ENCODE peak calls at places on chromosomes 5 and 9, in seven cellular contexts. One of them, this sample, is unnamed.

GRCh38 chr5:93604119-93604963 is 21.3 kb downstream of the NR2F1 start:
- DNase-seq in tibial nerve: no peak
- DNase-seq in T-helper 1 cell: no peak
- DNase-seq in NCI-H524: no peak
- DNase-seq in activated naive CD4-positive, alpha-beta T cell: no peak
- DNase-seq in naive thymus-derived CD8-positive, alpha-beta T cell: no peak
- DNase-seq in posterior vena cava: peak; percentile 88
- DNase-seq in this sample: no peak

GRCh38 chr9:121736964-121737462 is 85.6 kb downstream of the DAB2IP start:
- DNase-seq in NCI-H524: no peak
- DNase-seq in T-helper 1 cell: no peak
- DNase-seq in naive thymus-derived CD8-positive, alpha-beta T cell: no peak
- DNase-seq in posterior vena cava: no peak
- DNase-seq in tibial nerve: peak; percentile 51
- DNase-seq in activated naive CD4-positive, alpha-beta T cell: no peak
- DNase-seq in this sample: peak; percentile 79

GRCh38 chr5:96254980-96255681 is 177.9 kb downstream of the PCSK1 start:
- DNase-seq in posterior vena cava: no peak
- DNase-seq in activated naive CD4-positive, alpha-beta T cell: no peak
- DNase-seq in naive thymus-derived CD8-positive, alpha-beta T cell: no peak
- DNase-seq in NCI-H524: no peak
- DNase-seq in T-helper 1 cell: no peak
- DNase-seq in tibial nerve: no peak
- DNase-seq in this sample: no peak

GRCh38 chr5:586751-587285 is 25.3 kb upstream of the CEP72 start:
- DNase-seq in posterior vena cava: peak; percentile 66
- DNase-seq in activated naive CD4-positive, alpha-beta T cell: no peak
- DNase-seq in NCI-H524: no peak
- DNase-seq in naive thymus-derived CD8-positive, alpha-beta T cell: no peak
- DNase-seq in tibial nerve: no peak
- DNase-seq in T-helper 1 cell: no peak
- DNase-seq in this sample: no peak

GRCh38 chr5:16934123-16934522 is 2.0 kb downstream of the MYO10 start:
- DNase-seq in T-helper 1 cell: no peak
- DNase-seq in posterior vena cava: no peak
- DNase-seq in naive thymus-derived CD8-positive, alpha-beta T cell: no peak
- DNase-seq in activated naive CD4-positive, alpha-beta T cell: no peak
- DNase-seq in tibial nerve: no peak
- DNase-seq in NCI-H524: peak; percentile 57
- DNase-seq in this sample: peak; percentile 94

GRCh38 chr9:614421-614820 is 227.1 kb upstream of the DMRT1 start:
- DNase-seq in tibial nerve: no peak
- DNase-seq in naive thymus-derived CD8-positive, alpha-beta T cell: no peak
- DNase-seq in posterior vena cava: no peak
- DNase-seq in T-helper 1 cell: no peak
- DNase-seq in NCI-H524: no peak
- DNase-seq in activated naive CD4-positive, alpha-beta T cell: no peak
- DNase-seq in this sample: no peak

GRCh38 chr9:5455181-5455580 is 4.8 kb downstream of the CD274 start:
- DNase-seq in posterior vena cava: no peak
- DNase-seq in naive thymus-derived CD8-positive, alpha-beta T cell: no peak
- DNase-seq in activated naive CD4-positive, alpha-beta T cell: no peak
- DNase-seq in NCI-H524: no peak
- DNase-seq in tibial nerve: no peak
- DNase-seq in T-helper 1 cell: no peak
- DNase-seq in this sample: no peak

GRCh38 chr5:167813381-167813780 is 478.1 kb upstream of the WWC1 start:
- DNase-seq in NCI-H524: no peak
- DNase-seq in T-helper 1 cell: no peak
- DNase-seq in tibial nerve: no peak
- DNase-seq in posterior vena cava: no peak
- DNase-seq in naive thymus-derived CD8-positive, alpha-beta T cell: no peak
- DNase-seq in activated naive CD4-positive, alpha-beta T cell: no peak
- DNase-seq in this sample: no peak

GRCh38 chr5:23024470-23024869 is 171.3 kb upstream of the CDH12 start:
- DNase-seq in T-helper 1 cell: no peak
- DNase-seq in activated naive CD4-positive, alpha-beta T cell: no peak
- DNase-seq in tibial nerve: no peak
- DNase-seq in posterior vena cava: no peak
- DNase-seq in naive thymus-derived CD8-positive, alpha-beta T cell: no peak
- DNase-seq in NCI-H524: no peak
- DNase-seq in this sample: no peak

GRCh38 chr9:127970401-127971313 is 10.1 kb downstream of the EEIG1 start:
- DNase-seq in T-helper 1 cell: peak; percentile 59
- DNase-seq in NCI-H524: peak; percentile 28
- DNase-seq in posterior vena cava: no peak
- DNase-seq in tibial nerve: no peak
- DNase-seq in naive thymus-derived CD8-positive, alpha-beta T cell: peak; percentile 58
- DNase-seq in activated naive CD4-positive, alpha-beta T cell: no peak
- DNase-seq in this sample: no peak

GRCh38 chr9:86534572-86535258 is 180.5 kb upstream of the TUT7 start:
- DNase-seq in posterior vena cava: no peak
- DNase-seq in T-helper 1 cell: no peak
- DNase-seq in activated naive CD4-positive, alpha-beta T cell: no peak
- DNase-seq in tibial nerve: no peak
- DNase-seq in naive thymus-derived CD8-positive, alpha-beta T cell: no peak
- DNase-seq in NCI-H524: no peak
- DNase-seq in this sample: no peak

GRCh38 chr9:137308102-137308619 is 6.1 kb upstream of the NRARP start:
- DNase-seq in posterior vena cava: no peak
- DNase-seq in T-helper 1 cell: no peak
- DNase-seq in naive thymus-derived CD8-positive, alpha-beta T cell: no peak
- DNase-seq in NCI-H524: no peak
- DNase-seq in activated naive CD4-positive, alpha-beta T cell: no peak
- DNase-seq in tibial nerve: no peak
- DNase-seq in this sample: no peak

GRCh38 chr9:135038826-135039225 is 48.6 kb upstream of the OLFM1 start:
- DNase-seq in activated naive CD4-positive, alpha-beta T cell: no peak
- DNase-seq in T-helper 1 cell: no peak
- DNase-seq in naive thymus-derived CD8-positive, alpha-beta T cell: no peak
- DNase-seq in tibial nerve: no peak
- DNase-seq in posterior vena cava: no peak
- DNase-seq in NCI-H524: no peak
- DNase-seq in this sample: peak; percentile 37

GRCh38 chr9:133701321-133701980 is 36.7 kb downstream of the SARDH start:
- DNase-seq in NCI-H524: peak; percentile 68
- DNase-seq in posterior vena cava: peak; percentile 78
- DNase-seq in naive thymus-derived CD8-positive, alpha-beta T cell: peak; percentile 33
- DNase-seq in tibial nerve: no peak
- DNase-seq in activated naive CD4-positive, alpha-beta T cell: no peak
- DNase-seq in T-helper 1 cell: peak; percentile 41
- DNase-seq in this sample: no peak

GRCh38 chr9:129084087-129084486 is 3.2 kb downstream of the DOLPP1 start:
- DNase-seq in tibial nerve: no peak
- DNase-seq in naive thymus-derived CD8-positive, alpha-beta T cell: no peak
- DNase-seq in T-helper 1 cell: no peak
- DNase-seq in activated naive CD4-positive, alpha-beta T cell: no peak
- DNase-seq in posterior vena cava: no peak
- DNase-seq in NCI-H524: no peak
- DNase-seq in this sample: no peak

GRCh38 chr5:159290741-159291140 is 27.7 kb downstream of the UBLCP1 start:
- DNase-seq in tibial nerve: no peak
- DNase-seq in posterior vena cava: no peak
- DNase-seq in activated naive CD4-positive, alpha-beta T cell: no peak
- DNase-seq in T-helper 1 cell: no peak
- DNase-seq in naive thymus-derived CD8-positive, alpha-beta T cell: no peak
- DNase-seq in NCI-H524: no peak
- DNase-seq in this sample: no peak

GRCh38 chr9:76369583-76369982 is 24.6 kb downstream of the RFK start:
- DNase-seq in posterior vena cava: no peak
- DNase-seq in tibial nerve: no peak
- DNase-seq in T-helper 1 cell: no peak
- DNase-seq in activated naive CD4-positive, alpha-beta T cell: no peak
- DNase-seq in naive thymus-derived CD8-positive, alpha-beta T cell: no peak
- DNase-seq in NCI-H524: peak; percentile 15
- DNase-seq in this sample: no peak

GRCh38 chr9:115882911-115883310 is 270.7 kb upstream of the PAPPA start:
- DNase-seq in naive thymus-derived CD8-positive, alpha-beta T cell: no peak
- DNase-seq in activated naive CD4-positive, alpha-beta T cell: no peak
- DNase-seq in NCI-H524: no peak
- DNase-seq in T-helper 1 cell: no peak
- DNase-seq in posterior vena cava: no peak
- DNase-seq in tibial nerve: no peak
- DNase-seq in this sample: no peak

GRCh38 chr9:134732392-134733110 is 90.9 kb downstream of the COL5A1 start:
- DNase-seq in posterior vena cava: no peak
- DNase-seq in NCI-H524: no peak
- DNase-seq in T-helper 1 cell: no peak
- DNase-seq in naive thymus-derived CD8-positive, alpha-beta T cell: no peak
- DNase-seq in activated naive CD4-positive, alpha-beta T cell: no peak
- DNase-seq in tibial nerve: peak; percentile 33
- DNase-seq in this sample: no peak

GRCh38 chr5:36156619-36157018 is 4.7 kb downstream of the SKP2 start:
- DNase-seq in T-helper 1 cell: no peak
- DNase-seq in posterior vena cava: no peak
- DNase-seq in naive thymus-derived CD8-positive, alpha-beta T cell: no peak
- DNase-seq in tibial nerve: no peak
- DNase-seq in activated naive CD4-positive, alpha-beta T cell: no peak
- DNase-seq in NCI-H524: no peak
- DNase-seq in this sample: no peak

GRCh38 chr5:91130759-91131158 is 252.4 kb downstream of the ARRDC3 start:
- DNase-seq in T-helper 1 cell: no peak
- DNase-seq in NCI-H524: no peak
- DNase-seq in posterior vena cava: no peak
- DNase-seq in activated naive CD4-positive, alpha-beta T cell: no peak
- DNase-seq in naive thymus-derived CD8-positive, alpha-beta T cell: no peak
- DNase-seq in tibial nerve: no peak
- DNase-seq in this sample: no peak

GRCh38 chr9:132644251-132644650 is 25.5 kb downstream of the DDX31 start:
- DNase-seq in NCI-H524: no peak
- DNase-seq in tibial nerve: no peak
- DNase-seq in T-helper 1 cell: no peak
- DNase-seq in posterior vena cava: no peak
- DNase-seq in naive thymus-derived CD8-positive, alpha-beta T cell: no peak
- DNase-seq in activated naive CD4-positive, alpha-beta T cell: no peak
- DNase-seq in this sample: no peak

GRCh38 chr9:114258218-114258617 is 64.7 kb upstream of the ORM1 start:
- DNase-seq in T-helper 1 cell: no peak
- DNase-seq in posterior vena cava: no peak
- DNase-seq in naive thymus-derived CD8-positive, alpha-beta T cell: no peak
- DNase-seq in tibial nerve: no peak
- DNase-seq in NCI-H524: no peak
- DNase-seq in activated naive CD4-positive, alpha-beta T cell: no peak
- DNase-seq in this sample: no peak

This sample was measured in H1.